ENCODE peak calls at places on chromosomes 7 and 10, in five cellular contexts. R, W, S, X and N are unnamed samples.

GRCh38 chr7:116738378-116738777 is 66.4 kb downstream of the MET start:
- DNase-seq in R (no peak), W (no peak), S (no peak), X (no peak), N (no peak)

GRCh38 chr7:34236839-34237492 is 331.6 kb downstream of the BMPER start:
- DNase-seq in R (no peak), W (no peak), S (no peak), X (no peak), N (no peak)

GRCh38 chr7:116438274-116438673 is 61.3 kb upstream of the CAV2 start:
- DNase-seq in R (no peak), W (no peak), S (no peak), X (no peak), N (no peak)

GRCh38 chr7:99120503-99120902 is 23.4 kb downstream of the SMURF1 start:
- DNase-seq in R (no peak), W (no peak), S (no peak), X (no peak), N (no peak)

GRCh38 chr7:2104107-2104710 is 128.5 kb downstream of the MAD1L1 start:
- DNase-seq in R (peak; percentile 72), W (peak; percentile 95), S (no peak), X (peak; percentile 51), N (peak; percentile 90)

GRCh38 chr7:157007470-157008066 is 2.9 kb downstream of the MNX1 start:
- DNase-seq in R (peak; percentile 63), W (peak; percentile 49), S (no peak), X (no peak), N (peak; percentile 32)

GRCh38 chr10:43401627-43402026 is 7.4 kb downstream of the HNRNPF start:
- DNase-seq in R (no peak), W (peak; percentile 80), S (no peak), X (no peak), N (no peak)

GRCh38 chr10:63697956-63698814 is 177.0 kb downstream of the REEP3 start:
- DNase-seq in R (no peak), W (no peak), S (no peak), X (no peak), N (no peak)

GRCh38 chr7:74220229-74220628 is 10.4 kb downstream of the LAT2 start:
- DNase-seq in R (peak; percentile 12), W (no peak), S (no peak), X (no peak), N (no peak)

GRCh38 chr7:151568951-151569652 is 49.4 kb upstream of the RHEB start:
- DNase-seq in R (no peak), W (no peak), S (peak; percentile 7), X (no peak), N (no peak)

DNA sequence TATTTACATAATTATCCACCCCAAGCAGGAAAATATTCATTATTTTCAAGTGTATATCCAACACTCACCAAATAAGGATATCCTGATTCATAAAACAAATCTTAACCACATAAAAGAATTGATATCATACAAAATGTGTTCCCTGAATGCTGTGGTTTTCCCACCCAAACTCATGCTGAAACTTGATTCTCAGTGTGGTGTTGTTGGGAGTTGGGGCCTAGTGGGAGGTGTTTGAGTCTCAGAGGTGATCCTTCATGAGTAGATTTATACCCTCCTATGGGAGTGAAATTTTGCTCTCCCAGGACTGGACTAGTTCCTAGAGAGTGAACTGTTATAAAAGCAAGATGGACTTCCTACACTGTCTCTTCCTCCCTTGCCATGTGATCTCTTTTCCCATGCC is 1028.3 kb downstream of the SORCS1 start:
- DNase-seq in R (no peak), W (no peak), S (no peak), X (no peak), N (no peak)
- H3K9me3 ChIP-seq in R (no peaks in the 10 kb centered on the region), W (no peaks in the 10 kb centered on the region), S (peaks cover 3% of the 10 kb centered on the region), X (no peaks in the 10 kb centered on the region), N (no peaks in the 10 kb centered on the region)

GRCh38 chr7:155635817-155636216 is 8.6 kb upstream of the RBM33 start:
- DNase-seq in R (no peak), W (no peak), S (no peak), X (no peak), N (no peak)

GRCh38 chr7:155637155-155637554 is 7.3 kb upstream of the RBM33 start:
- DNase-seq in R (no peak), W (no peak), S (no peak), X (no peak), N (no peak)

GRCh38 chr7:155639958-155640520 is 4.4 kb upstream of the RBM33 start:
- DNase-seq in R (no peak), W (no peak), S (no peak), X (no peak), N (no peak)

GRCh38 chr7:155640629-155641028 is 3.8 kb upstream of the RBM33 start:
- DNase-seq in R (no peak), W (no peak), S (no peak), X (no peak), N (no peak)

GRCh38 chr7:155638366-155638765 is 6.1 kb upstream of the RBM33 start:
- DNase-seq in R (no peak), W (no peak), S (no peak), X (no peak), N (no peak)
- H3K9me3 ChIP-seq in R (peaks cover 13% of the 10 kb centered on the region), W (peaks cover 79% of the 10 kb centered on the region), S (peaks cover 2% of the 10 kb centered on the region), X (no peaks in the 10 kb centered on the region), N (no peaks in the 10 kb centered on the region)

GRCh38 chr7:137657476-137658193 is 189.1 kb downstream of the DGKI start:
- DNase-seq in R (no peak), W (no peak), S (no peak), X (no peak), N (no peak)
- H3K9me3 ChIP-seq in R (no peaks in the 10 kb centered on the region), W (no peaks in the 10 kb centered on the region), S (no peaks in the 10 kb centered on the region), X (no peaks in the 10 kb centered on the region), N (no peaks in the 10 kb centered on the region)

GRCh38 chr10:108051218-108051617 is 886.7 kb upstream of the SORCS1 start:
- DNase-seq in R (no peak), W (no peak), S (no peak), X (no peak), N (no peak)

GRCh38 chr10:108049668-108050067 is 885.2 kb upstream of the SORCS1 start:
- DNase-seq in R (no peak), W (no peak), S (no peak), X (no peak), N (no peak)

GRCh38 chr10:108052981-108053380 is 888.5 kb upstream of the SORCS1 start:
- DNase-seq in R (no peak), W (no peak), S (no peak), X (no peak), N (no peak)

GRCh38 chr10:108050626-108051025 is 886.1 kb upstream of the SORCS1 start:
- DNase-seq in R (no peak), W (no peak), S (no peak), X (no peak), N (no peak)

GRCh38 chr10:108048898-108049297 is 884.4 kb upstream of the SORCS1 start:
- DNase-seq in R (no peak), W (no peak), S (no peak), X (no peak), N (no peak)
- H3K9me3 ChIP-seq in R (no peaks in the 10 kb centered on the region), W (no peaks in the 10 kb centered on the region), S (peaks cover 5% of the 10 kb centered on the region), X (no peaks in the 10 kb centered on the region), N (no peaks in the 10 kb centered on the region)

GRCh38 chr10:131402771-131403723 is 91.5 kb upstream of the TCERG1L start:
- DNase-seq in R (no peak), W (no peak), S (no peak), X (no peak), N (no peak)
- H3K9me3 ChIP-seq in R (peaks cover 3% of the 10 kb centered on the region), W (no peaks in the 10 kb centered on the region), S (peaks cover 15% of the 10 kb centered on the region), X (no peaks in the 10 kb centered on the region), N (no peaks in the 10 kb centered on the region)

DNA sequence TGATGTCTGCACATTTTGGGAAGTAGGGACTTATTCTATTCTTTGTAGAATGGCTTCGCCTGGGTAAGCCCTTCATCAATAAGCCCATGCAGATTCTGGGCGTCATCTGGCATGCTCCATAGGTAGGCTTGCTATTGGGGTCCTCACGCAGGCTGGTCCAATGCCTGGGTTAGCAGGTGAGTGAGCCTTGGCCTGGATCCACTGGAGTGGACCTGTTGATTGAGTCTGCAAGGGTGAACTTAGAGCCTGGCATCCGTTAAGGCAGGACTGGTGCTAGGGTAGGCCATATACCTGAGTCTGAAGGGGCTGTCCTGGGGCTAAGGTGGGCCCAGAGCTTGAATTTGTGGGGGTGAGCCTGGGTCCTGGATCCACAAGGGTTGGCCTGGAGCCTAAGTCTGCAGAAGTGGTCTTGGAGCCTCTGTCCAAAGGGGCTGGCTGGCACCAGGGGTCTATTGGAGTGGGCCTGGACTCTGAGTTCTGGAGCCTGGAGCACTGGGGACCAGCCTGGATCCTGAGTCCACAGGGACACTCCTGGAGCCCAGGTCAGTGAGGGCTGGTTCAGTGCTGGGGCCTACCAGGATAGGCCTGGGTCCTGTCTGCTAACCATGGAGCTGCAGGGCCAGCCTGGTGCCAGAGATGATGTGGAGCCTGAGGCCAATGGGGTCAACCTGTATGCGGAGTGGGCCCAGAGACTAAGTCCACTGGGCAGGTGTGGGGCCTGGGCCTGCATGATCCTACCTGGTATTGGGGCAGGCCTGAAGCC is 297.7 kb downstream of the PTPRN2 start:
- DNase-seq in R (no peak), W (peak; percentile 17), S (no peak), X (no peak), N (no peak)
- H3K9me3 ChIP-seq in R (peaks cover 25% of the 10 kb centered on the region), W (peaks cover 90% of the 10 kb centered on the region), S (peaks cover 6% of the 10 kb centered on the region), X (no peaks in the 10 kb centered on the region), N (no peaks in the 10 kb centered on the region)

DNA sequence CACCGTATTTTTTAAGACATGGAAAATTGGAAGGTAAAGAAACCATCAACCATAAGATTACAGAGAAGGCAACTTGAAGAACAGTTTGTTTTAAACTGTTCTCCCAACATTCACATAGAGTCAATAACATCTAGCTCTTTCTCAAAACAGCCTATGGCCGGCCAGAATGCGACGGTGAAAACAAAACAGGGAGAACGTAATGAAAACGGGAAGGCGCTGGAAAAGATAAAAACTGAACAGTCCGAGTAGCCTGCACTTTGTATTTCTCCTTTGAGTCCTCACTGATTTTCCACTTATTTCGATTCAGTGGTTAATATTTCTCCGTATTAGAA is 637 bp downstream of the MICU1 start:
- DNase-seq in R (no peak), W (no peak), S (no peak), X (no peak), N (no peak)
- H3K9me3 ChIP-seq in R (no peaks in the 10 kb centered on the region), W (no peaks in the 10 kb centered on the region), S (no peaks in the 10 kb centered on the region), X (no peaks in the 10 kb centered on the region), N (no peaks in the 10 kb centered on the region)

DNA sequence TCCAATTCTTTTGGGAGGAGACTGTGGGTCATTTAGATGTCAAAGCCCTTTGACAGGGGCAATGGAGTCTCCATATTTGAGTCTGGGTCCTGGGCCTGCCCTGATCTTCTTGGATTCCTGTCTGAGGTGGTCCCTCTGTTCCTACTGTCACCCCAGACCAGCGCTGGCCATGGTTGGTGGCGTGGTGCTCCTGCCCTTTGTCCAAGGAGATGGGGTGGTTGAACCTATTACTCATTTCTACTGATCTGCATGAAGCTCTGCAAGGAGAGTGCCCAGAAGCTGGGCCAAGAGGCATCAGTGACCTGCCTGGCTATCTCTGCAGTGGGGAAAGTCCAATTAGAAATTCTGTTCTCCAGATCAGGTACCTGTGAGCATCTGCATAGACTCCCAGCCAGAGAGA is 355.6 kb upstream of the NUPR2 start:
- DNase-seq in R (no peak), W (no peak), S (no peak), X (no peak), N (no peak)
- H3K9me3 ChIP-seq in R (peaks cover 99% of the 10 kb centered on the region), W (peaks cover 83% of the 10 kb centered on the region), S (peaks cover 3% of the 10 kb centered on the region), X (peaks cover 27% of the 10 kb centered on the region), N (peaks cover 4% of the 10 kb centered on the region)